ENCODE peak calls at places on chromosomes 12 and 14, in ten cellular contexts. V, A, K, U, P, Q, O, Z, J and R are unnamed samples.

GRCh38 chr12:55727643-55728184 is 1.1 kb downstream of the CD63 start:
- DNase-seq in U (peak; percentile 55), J (no peak), P (peak; percentile 79), A (peak; percentile 89), K (peak; percentile 80), Z (peak; percentile 81), V (peak; percentile 46), O (peak; percentile 59), Q (peak; percentile 79), R (no peak)

GRCh38 chr12:57894577-57895292 is 46.6 kb upstream of the ATP23 start:
- DNase-seq in V (no peak), U (no peak), Z (no peak), Q (no peak), K (peak; percentile 45), O (no peak), A (no peak), P (no peak), J (no peak), R (no peak)

GRCh38 chr12:92570056-92570753 is 132.6 kb upstream of the PLEKHG7 start:
- DNase-seq in Z (peak; percentile 60), Q (no peak), U (peak; percentile 84), J (peak; percentile 89), K (peak; percentile 57), A (peak; percentile 75), P (peak; percentile 62), V (peak; percentile 57), O (peak; percentile 64), R (peak; percentile 54)

GRCh38 chr12:83046019-83046418 is 359.3 kb downstream of the TMTC2 start:
- DNase-seq in O (no peak), P (no peak), J (no peak), K (no peak), Q (no peak), Z (no peak), V (no peak), A (no peak), U (no peak), R (no peak)

GRCh38 chr12:130603566-130603965 is 112.5 kb downstream of the RIMBP2 start:
- DNase-seq in Z (no peak), A (no peak), J (no peak), Q (no peak), P (no peak), O (no peak), U (no peak), V (no peak), K (no peak), R (no peak)

GRCh38 chr14:26841920-26842741 is 244.3 kb upstream of the NOVA1 start:
- DNase-seq in K (peak; percentile 38), P (peak; percentile 53), Z (peak; percentile 70), Q (peak; percentile 28), U (peak; percentile 99), O (peak; percentile 14), V (peak; percentile 34), A (peak; percentile 88), J (peak; percentile 8), R (no peak)

GRCh38 chr14:37369446-37369845 is 171.7 kb downstream of the MIPOL1 start:
- DNase-seq in J (no peak), O (no peak), U (no peak), A (no peak), K (no peak), V (no peak), Z (no peak), Q (no peak), P (no peak), R (no peak)

GRCh38 chr12:58657175-58657574 is 263.1 kb downstream of the LRIG3 start:
- DNase-seq in P (no peak), J (no peak), Z (no peak), V (no peak), O (no peak), K (no peak), U (no peak), Q (no peak), A (no peak), R (no peak)

GRCh38 chr12:130253866-130254265 is 83.8 kb upstream of the PIWIL1 start:
- DNase-seq in U (no peak), Z (no peak), V (no peak), K (no peak), A (no peak), Q (no peak), O (no peak), P (peak; percentile 6), J (no peak), R (no peak)

GRCh38 chr14:38994721-38995120 is 108.3 kb downstream of the SEC23A start:
- DNase-seq in J (no peak), Z (no peak), U (no peak), V (no peak), P (no peak), O (no peak), A (no peak), Q (no peak), K (no peak), R (no peak)

GRCh38 chr12:65878540-65878939 is 54.3 kb downstream of the HMGA2 start:
- DNase-seq in K (no peak), Q (no peak), A (no peak), V (no peak), J (no peak), Z (no peak), O (no peak), U (no peak), P (no peak), R (no peak)
- H3K4me1 ChIP-seq in K (peaks cover 7% of the 10 kb centered on the region), Q (peaks cover 3% of the 10 kb centered on the region), A (no peaks in the 10 kb centered on the region), V (no peaks in the 10 kb centered on the region), J (peaks cover 32% of the 10 kb centered on the region), Z (peaks cover 22% of the 10 kb centered on the region), O (peaks cover 14% of the 10 kb centered on the region), U (peaks cover 24% of the 10 kb centered on the region), P (no peaks in the 10 kb centered on the region), R (peaks cover 4% of the 10 kb centered on the region)

GRCh38 chr14:68939893-68940613 is 39.0 kb downstream of the ACTN1 start:
- DNase-seq in Q (peak; percentile 93), O (peak; percentile 67), U (peak; percentile 98), J (peak; percentile 66), Z (peak; percentile 85), V (peak; percentile 82), K (peak; percentile 52), A (peak; percentile 92), P (peak; percentile 80), R (no peak)
- H3K4me1 ChIP-seq in Q (peaks cover 54% of the 10 kb centered on the region), O (peaks cover 90% of the 10 kb centered on the region), U (peaks cover 64% of the 10 kb centered on the region), J (peaks cover 74% of the 10 kb centered on the region), Z (peaks cover 98% of the 10 kb centered on the region), V (peaks cover 95% of the 10 kb centered on the region), K (peaks cover 36% of the 10 kb centered on the region), A (no peaks in the 10 kb centered on the region), P (peaks cover 59% of the 10 kb centered on the region), R (peaks cover 22% of the 10 kb centered on the region)

GRCh38 chr14:50795127-50795526 is 35.8 kb downstream of the NIN start:
- DNase-seq in Q (no peak), Z (no peak), U (no peak), A (no peak), O (no peak), K (no peak), V (no peak), P (no peak), J (no peak), R (no peak)
- H3K4me1 ChIP-seq in Q (no peaks in the 10 kb centered on the region), Z (no peaks in the 10 kb centered on the region), U (peaks cover 8% of the 10 kb centered on the region), A (no peaks in the 10 kb centered on the region), O (no peaks in the 10 kb centered on the region), K (peaks cover 4% of the 10 kb centered on the region), V (peaks cover 20% of the 10 kb centered on the region), P (no peaks in the 10 kb centered on the region), J (peaks cover 33% of the 10 kb centered on the region), R (no peaks in the 10 kb centered on the region)

GRCh38 chr12:48003226-48004038 is 844 bp downstream of the COL2A1 start:
- DNase-seq in A (no peak), P (no peak), Q (no peak), U (peak; percentile 10), J (peak; percentile 45), V (peak; percentile 13), O (no peak), Z (no peak), K (no peak), R (no peak)
- H3K4me1 ChIP-seq in A (no peaks in the 10 kb centered on the region), P (peaks cover 28% of the 10 kb centered on the region), Q (no peaks in the 10 kb centered on the region), U (peaks cover 40% of the 10 kb centered on the region), J (peaks cover 28% of the 10 kb centered on the region), V (peaks cover 28% of the 10 kb centered on the region), O (peaks cover 41% of the 10 kb centered on the region), Z (peaks cover 48% of the 10 kb centered on the region), K (peaks cover 13% of the 10 kb centered on the region), R (peaks cover 7% of the 10 kb centered on the region)

GRCh38 chr14:56127156-56127555 is 8.9 kb downstream of the PELI2 start:
- DNase-seq in Q (no peak), P (no peak), U (no peak), J (no peak), O (no peak), A (no peak), Z (no peak), K (no peak), V (no peak), R (no peak)
- H3K4me1 ChIP-seq in Q (peaks cover 6% of the 10 kb centered on the region), P (peaks cover 57% of the 10 kb centered on the region), U (peaks cover 3% of the 10 kb centered on the region), J (peaks cover 7% of the 10 kb centered on the region), O (peaks cover 21% of the 10 kb centered on the region), A (no peaks in the 10 kb centered on the region), Z (peaks cover 54% of the 10 kb centered on the region), K (peaks cover 22% of the 10 kb centered on the region), V (no peaks in the 10 kb centered on the region), R (peaks cover 11% of the 10 kb centered on the region)

GRCh38 chr14:84112589-84112988 is 1417.4 kb upstream of the FLRT2 start:
- DNase-seq in K (no peak), A (no peak), Z (no peak), Q (no peak), P (no peak), J (no peak), O (no peak), U (no peak), V (no peak), R (no peak)

GRCh38 chr14:84108746-84109457 is 1421.0 kb upstream of the FLRT2 start:
- DNase-seq in K (no peak), P (no peak), V (no peak), O (no peak), Z (no peak), J (no peak), U (no peak), A (no peak), Q (no peak), R (no peak)

GRCh38 chr14:84107835-84108343 is 1422.1 kb upstream of the FLRT2 start:
- DNase-seq in J (no peak), V (no peak), O (no peak), P (no peak), A (no peak), U (no peak), Z (no peak), Q (no peak), K (no peak), R (no peak)
- H3K4me1 ChIP-seq in J (no peaks in the 10 kb centered on the region), V (no peaks in the 10 kb centered on the region), O (no peaks in the 10 kb centered on the region), P (no peaks in the 10 kb centered on the region), A (no peaks in the 10 kb centered on the region), U (no peaks in the 10 kb centered on the region), Z (no peaks in the 10 kb centered on the region), Q (no peaks in the 10 kb centered on the region), K (no peaks in the 10 kb centered on the region), R (no peaks in the 10 kb centered on the region)

GRCh38 chr14:77311217-77311616 is 9.5 kb downstream of the POMT2 start:
- DNase-seq in Q (no peak), V (no peak), K (no peak), Z (no peak), J (no peak), U (no peak), O (no peak), P (no peak), A (no peak), R (no peak)
- H3K4me1 ChIP-seq in Q (peaks cover 8% of the 10 kb centered on the region), V (peaks cover 62% of the 10 kb centered on the region), K (peaks cover 14% of the 10 kb centered on the region), Z (peaks cover 33% of the 10 kb centered on the region), J (peaks cover 20% of the 10 kb centered on the region), U (peaks cover 10% of the 10 kb centered on the region), O (peaks cover 23% of the 10 kb centered on the region), P (no peaks in the 10 kb centered on the region), A (no peaks in the 10 kb centered on the region), R (peaks cover 6% of the 10 kb centered on the region)

GRCh38 chr12:89424846-89425245 is 72.5 kb upstream of the DUSP6 start:
- DNase-seq in V (no peak), U (no peak), Z (no peak), A (no peak), Q (no peak), K (no peak), P (no peak), O (no peak), J (no peak), R (no peak)
- H3K4me1 ChIP-seq in V (no peaks in the 10 kb centered on the region), U (peaks cover 2% of the 10 kb centered on the region), Z (no peaks in the 10 kb centered on the region), A (no peaks in the 10 kb centered on the region), Q (no peaks in the 10 kb centered on the region), K (no peaks in the 10 kb centered on the region), P (no peaks in the 10 kb centered on the region), O (no peaks in the 10 kb centered on the region), J (peaks cover 8% of the 10 kb centered on the region), R (no peaks in the 10 kb centered on the region)